ENCODE peak calls at places on chromosomes 12 and 14, in seven cellular contexts. One of them, this sample, is unnamed.

GRCh38 chr12:78864483-78865296 is at the start of gene SYT1:
- DNase-seq in PC-3: peak
- DNase-seq in GM12878: no peak
- DNase-seq in hepatocyte: peak
- DNase-seq in IMR-90: peak
- DNase-seq in H1: peak
- DNase-seq in GM23338: peak
- DNase-seq in this sample: peak

GRCh38 chr12:63905523-63905922 is 61.0 kb downstream of the SRGAP1 start:
- DNase-seq in PC-3: peak
- DNase-seq in GM12878: no peak
- DNase-seq in hepatocyte: no peak
- DNase-seq in IMR-90: peak
- DNase-seq in H1: no peak
- DNase-seq in GM23338: no peak
- DNase-seq in this sample: no peak

GRCh38 chr12:105659355-105660075 is 329.0 kb downstream of the C12orf75 start:
- DNase-seq in PC-3: peak
- DNase-seq in GM12878: no peak
- DNase-seq in hepatocyte: no peak
- DNase-seq in IMR-90: no peak
- DNase-seq in H1: no peak
- DNase-seq in GM23338: no peak
- DNase-seq in this sample: no peak

GRCh38 chr14:55160989-55161388 is 30.4 kb downstream of the DLGAP5 start:
- DNase-seq in PC-3: peak
- DNase-seq in GM12878: no peak
- DNase-seq in hepatocyte: peak
- DNase-seq in IMR-90: peak
- DNase-seq in H1: no peak
- DNase-seq in GM23338: no peak
- DNase-seq in this sample: no peak

GRCh38 chr14:86852530-86852929 is 1140.5 kb downstream of the GALC start:
- DNase-seq in PC-3: no peak
- DNase-seq in GM12878: no peak
- DNase-seq in hepatocyte: no peak
- DNase-seq in IMR-90: peak
- DNase-seq in H1: no peak
- DNase-seq in GM23338: no peak
- DNase-seq in this sample: no peak

GRCh38 chr12:104312202-104312601 is 8.7 kb downstream of the EID3 start:
- DNase-seq in PC-3: no peak
- DNase-seq in GM12878: no peak
- DNase-seq in hepatocyte: no peak
- DNase-seq in IMR-90: no peak
- DNase-seq in H1: no peak
- DNase-seq in GM23338: no peak
- DNase-seq in this sample: no peak

GRCh38 chr14:103629503-103630121 is 601 bp downstream of the KLC1 start:
- DNase-seq in PC-3: peak
- DNase-seq in GM12878: no peak
- DNase-seq in hepatocyte: peak
- DNase-seq in IMR-90: no peak
- DNase-seq in H1: peak
- DNase-seq in GM23338: peak
- DNase-seq in this sample: peak

GRCh38 chr14:21302013-21302857 is 22.4 kb downstream of the RPGRIP1 start:
- DNase-seq in PC-3: no peak
- DNase-seq in GM12878: no peak
- DNase-seq in hepatocyte: no peak
- DNase-seq in IMR-90: no peak
- DNase-seq in H1: no peak
- DNase-seq in GM23338: no peak
- DNase-seq in this sample: no peak

GRCh38 chr12:54213084-54213483 is 24.3 kb upstream of the SMUG1 start:
- DNase-seq in PC-3: no peak
- DNase-seq in GM12878: no peak
- DNase-seq in hepatocyte: no peak
- DNase-seq in IMR-90: no peak
- DNase-seq in H1: no peak
- DNase-seq in GM23338: peak
- DNase-seq in this sample: peak

GRCh38 chr14:65103150-65103760 is 938 bp upstream of the MAX start:
- DNase-seq in PC-3: peak
- DNase-seq in GM12878: no peak
- DNase-seq in hepatocyte: peak
- DNase-seq in IMR-90: peak
- DNase-seq in H1: no peak
- DNase-seq in GM23338: peak
- DNase-seq in this sample: no peak

GRCh38 chr14:61458766-61459165 is 137.4 kb downstream of the PRKCH start:
- DNase-seq in PC-3: no peak
- DNase-seq in GM12878: no peak
- DNase-seq in hepatocyte: no peak
- DNase-seq in IMR-90: no peak
- DNase-seq in H1: peak
- DNase-seq in GM23338: no peak
- DNase-seq in this sample: no peak

GRCh38 chr14:100827140-100827517 is 1.2 kb downstream of the MEG3 start:
- DNase-seq in PC-3: no peak
- DNase-seq in GM12878: no peak
- DNase-seq in hepatocyte: no peak
- DNase-seq in IMR-90: peak
- DNase-seq in H1: no peak
- DNase-seq in GM23338: no peak
- DNase-seq in this sample: peak

GRCh38 chr12:81081726-81082125 is 3.8 kb downstream of the ACSS3 start:
- DNase-seq in PC-3: no peak
- DNase-seq in GM12878: no peak
- DNase-seq in hepatocyte: no peak
- DNase-seq in IMR-90: no peak
- DNase-seq in H1: no peak
- DNase-seq in GM23338: no peak
- DNase-seq in this sample: no peak

GRCh38 chr14:84490081-84490480 is 1039.9 kb upstream of the FLRT2 start:
- DNase-seq in PC-3: no peak
- DNase-seq in GM12878: no peak
- DNase-seq in hepatocyte: no peak
- DNase-seq in IMR-90: no peak
- DNase-seq in H1: no peak
- DNase-seq in GM23338: no peak
- DNase-seq in this sample: no peak

GRCh38 chr12:61504396-61505115 is 755.6 kb upstream of the USP15 start:
- DNase-seq in PC-3: peak
- DNase-seq in GM12878: no peak
- DNase-seq in hepatocyte: peak
- DNase-seq in IMR-90: no peak
- DNase-seq in H1: no peak
- DNase-seq in GM23338: peak
- DNase-seq in this sample: no peak

GRCh38 chr12:64595863-64596793 is 14.2 kb upstream of the RASSF3 start:
- DNase-seq in PC-3: no peak
- DNase-seq in GM12878: no peak
- DNase-seq in hepatocyte: no peak
- DNase-seq in IMR-90: no peak
- DNase-seq in H1: no peak
- DNase-seq in GM23338: no peak
- DNase-seq in this sample: no peak

GRCh38 chr12:1836241-1836803 is 16.0 kb downstream of the LRTM2 start:
- DNase-seq in PC-3: no peak
- DNase-seq in GM12878: no peak
- DNase-seq in hepatocyte: no peak
- DNase-seq in IMR-90: no peak
- DNase-seq in H1: no peak
- DNase-seq in GM23338: no peak
- DNase-seq in this sample: peak

GRCh38 chr12:96383991-96384390 is 16.2 kb downstream of the CDK17 start:
- DNase-seq in PC-3: no peak
- DNase-seq in GM12878: no peak
- DNase-seq in hepatocyte: no peak
- DNase-seq in IMR-90: no peak
- DNase-seq in H1: no peak
- DNase-seq in GM23338: no peak
- DNase-seq in this sample: no peak

GRCh38 chr14:33909380-33910084 is 41.3 kb downstream of the EGLN3 start:
- DNase-seq in PC-3: no peak
- DNase-seq in GM12878: no peak
- DNase-seq in hepatocyte: peak
- DNase-seq in IMR-90: no peak
- DNase-seq in H1: no peak
- DNase-seq in GM23338: no peak
- DNase-seq in this sample: no peak

GRCh38 chr14:33906968-33907367 is 43.9 kb downstream of the EGLN3 start:
- DNase-seq in PC-3: no peak
- DNase-seq in GM12878: no peak
- DNase-seq in hepatocyte: no peak
- DNase-seq in IMR-90: no peak
- DNase-seq in H1: no peak
- DNase-seq in GM23338: no peak
- DNase-seq in this sample: no peak

GRCh38 chr14:33904609-33905008 is 46.3 kb downstream of the EGLN3 start:
- DNase-seq in PC-3: no peak
- DNase-seq in GM12878: no peak
- DNase-seq in hepatocyte: no peak
- DNase-seq in IMR-90: no peak
- DNase-seq in H1: no peak
- DNase-seq in GM23338: no peak
- DNase-seq in this sample: no peak

GRCh38 chr14:33911046-33911445 is 39.8 kb downstream of the EGLN3 start:
- DNase-seq in PC-3: no peak
- DNase-seq in GM12878: no peak
- DNase-seq in hepatocyte: no peak
- DNase-seq in IMR-90: no peak
- DNase-seq in H1: no peak
- DNase-seq in GM23338: no peak
- DNase-seq in this sample: no peak

DNA sequence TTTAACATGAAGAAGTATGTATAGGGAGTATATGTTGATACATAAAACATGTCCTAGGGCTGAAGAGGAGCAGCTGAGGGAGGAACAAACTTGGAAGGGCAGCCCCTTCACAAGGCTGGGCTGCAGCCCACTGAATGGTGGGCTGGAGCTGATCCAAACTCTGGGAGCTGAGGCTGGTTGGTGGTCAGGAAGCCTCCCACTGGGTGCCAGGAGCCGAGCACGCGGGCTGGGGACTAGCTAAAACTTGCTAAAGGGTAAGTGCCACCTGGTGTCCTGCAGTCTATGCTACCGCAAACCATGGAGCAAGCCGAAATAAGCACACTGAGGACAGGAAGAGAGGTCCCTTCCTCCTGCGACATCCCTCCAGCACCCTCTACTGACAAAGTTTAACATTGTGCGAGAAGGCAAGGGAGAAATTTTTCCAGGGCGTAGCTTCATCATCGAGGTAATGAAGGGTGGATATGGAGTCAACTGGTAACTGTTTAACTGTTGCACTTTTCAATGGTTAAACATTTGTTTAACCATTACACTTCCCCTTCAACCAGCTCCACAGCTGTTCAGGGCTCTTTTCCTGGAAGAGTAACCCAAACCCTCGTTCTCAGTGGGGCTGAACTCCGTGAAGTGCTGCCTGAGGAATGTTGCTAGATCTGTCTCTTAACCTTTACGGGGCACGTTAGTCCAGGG is 42.2 kb downstream of the EGLN3 start:
- DNase-seq in PC-3: peak
- DNase-seq in GM12878: no peak
- DNase-seq in hepatocyte: peak
- DNase-seq in IMR-90: no peak
- DNase-seq in H1: no peak
- DNase-seq in GM23338: peak
- DNase-seq in this sample: no peak
- TF ChIP-seq CTCF in PC-3: peak
- TF ChIP-seq CTCF in GM12878: no peak
- TF ChIP-seq CTCF in hepatocyte: peak
- TF ChIP-seq CTCF in IMR-90: no peak
- TF ChIP-seq CTCF in H1: peak
- TF ChIP-seq CTCF in GM23338: peak
- TF ChIP-seq CTCF in this sample: no peak

DNA sequence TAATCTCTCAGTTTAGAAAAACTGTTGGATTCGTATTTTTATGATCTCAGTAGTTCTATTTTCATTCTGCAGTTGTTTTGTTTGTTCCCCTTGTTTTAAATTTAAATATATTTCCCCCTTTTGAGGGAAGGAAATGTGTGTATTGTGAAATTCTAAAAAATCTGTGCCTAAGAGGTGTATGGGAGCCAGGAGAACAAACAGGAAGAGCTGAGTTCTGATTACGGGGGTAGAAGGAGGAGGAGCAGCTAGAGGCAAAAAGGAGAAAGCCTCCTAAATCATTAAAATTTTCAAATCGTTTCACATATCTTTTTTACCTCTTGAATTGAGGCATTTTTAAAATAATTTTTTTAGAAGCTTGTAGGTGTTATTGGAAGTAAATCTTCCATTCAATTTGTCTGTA is 2.3 kb downstream of the RDH12 start:
- DNase-seq in PC-3: no peak
- DNase-seq in GM12878: no peak
- DNase-seq in hepatocyte: no peak
- DNase-seq in IMR-90: no peak
- DNase-seq in H1: no peak
- DNase-seq in GM23338: no peak
- DNase-seq in this sample: no peak
- H2AFZ ChIP-seq in PC-3: no peak
- H2AFZ ChIP-seq in GM12878: peak
- H2AFZ ChIP-seq in hepatocyte: no peak
- H2AFZ ChIP-seq in IMR-90: no peak
- H2AFZ ChIP-seq in H1: no peak
- H2AFZ ChIP-seq in GM23338: no peak
- H2AFZ ChIP-seq in this sample: no peak

DNA sequence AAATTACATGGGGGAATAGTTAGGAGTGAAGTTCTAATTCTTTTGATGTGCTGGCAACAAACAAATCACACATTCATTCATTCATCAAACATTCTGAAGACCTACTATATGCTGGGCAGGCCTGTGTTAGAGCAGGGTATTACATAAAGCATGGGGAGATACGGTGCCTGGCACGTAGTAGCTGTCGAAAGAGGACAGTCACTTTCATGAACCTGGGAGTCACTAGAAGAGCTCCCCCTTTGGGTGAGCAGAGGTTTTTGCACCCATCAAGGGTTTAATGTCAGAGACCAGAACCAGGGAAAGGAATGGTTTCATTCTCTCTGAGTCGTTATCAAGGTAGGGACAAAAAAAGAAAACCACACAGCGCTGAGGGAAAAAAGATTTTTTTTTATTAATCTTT is 10.0 kb downstream of the LHX5 start:
- DNase-seq in PC-3: peak
- DNase-seq in GM12878: no peak
- DNase-seq in hepatocyte: no peak
- DNase-seq in IMR-90: no peak
- DNase-seq in H1: no peak
- DNase-seq in GM23338: peak
- DNase-seq in this sample: peak
- TF ChIP-seq CTCF in PC-3: peak
- TF ChIP-seq CTCF in GM12878: peak
- TF ChIP-seq CTCF in hepatocyte: peak
- TF ChIP-seq CTCF in IMR-90: peak
- TF ChIP-seq CTCF in H1: peak
- TF ChIP-seq CTCF in GM23338: peak
- TF ChIP-seq CTCF in this sample: peak

GRCh38 chr14:76827696-76828301 is 1.6 kb downstream of the LRRC74A start:
- DNase-seq in PC-3: no peak
- DNase-seq in GM12878: no peak
- DNase-seq in hepatocyte: no peak
- DNase-seq in IMR-90: no peak
- DNase-seq in H1: no peak
- DNase-seq in GM23338: peak
- DNase-seq in this sample: no peak
- H2AFZ ChIP-seq in PC-3: no peak
- H2AFZ ChIP-seq in GM12878: no peak
- H2AFZ ChIP-seq in hepatocyte: no peak
- H2AFZ ChIP-seq in IMR-90: peak
- H2AFZ ChIP-seq in H1: no peak
- H2AFZ ChIP-seq in GM23338: peak
- H2AFZ ChIP-seq in this sample: peak